ENCODE peak calls at places on chromosomes 3 and 15, in five cellular contexts. One of them, this sample, is unnamed.

GRCh38 chr3:136752327-136753111 is at the start of gene STAG1:
- DNase-seq in transverse colon: peak; percentile 99
- DNase-seq in sigmoid colon: peak; percentile 99
- DNase-seq in A549: peak; percentile 97
- DNase-seq in tibial nerve: peak; percentile 98
- DNase-seq in this sample: peak; percentile 100

GRCh38 chr3:173217127-173217526 is 76.1 kb upstream of the SPATA16 start:
- DNase-seq in transverse colon: no peak
- DNase-seq in sigmoid colon: no peak
- DNase-seq in A549: no peak
- DNase-seq in tibial nerve: no peak
- DNase-seq in this sample: no peak

GRCh38 chr15:36845270-36845669 is 255.1 kb downstream of the MEIS2 start:
- DNase-seq in transverse colon: no peak
- DNase-seq in sigmoid colon: no peak
- DNase-seq in A549: no peak
- DNase-seq in tibial nerve: no peak
- DNase-seq in this sample: no peak

GRCh38 chr3:194111336-194111735 is 24.6 kb upstream of the HES1 start:
- DNase-seq in transverse colon: no peak
- DNase-seq in sigmoid colon: no peak
- DNase-seq in A549: no peak
- DNase-seq in tibial nerve: no peak
- DNase-seq in this sample: no peak

GRCh38 chr15:72790302-72790955 is 6.9 kb upstream of the ADPGK start:
- DNase-seq in transverse colon: no peak
- DNase-seq in sigmoid colon: no peak
- DNase-seq in A549: no peak
- DNase-seq in tibial nerve: no peak
- DNase-seq in this sample: no peak

GRCh38 chr15:90594297-90594696 is 64.6 kb downstream of the CRTC3 start:
- DNase-seq in transverse colon: peak; percentile 92
- DNase-seq in sigmoid colon: peak; percentile 89
- DNase-seq in A549: peak; percentile 72
- DNase-seq in tibial nerve: peak; percentile 82
- DNase-seq in this sample: no peak

GRCh38 chr15:59741274-59741906 is 52.3 kb upstream of the BNIP2 start:
- DNase-seq in transverse colon: no peak
- DNase-seq in sigmoid colon: no peak
- DNase-seq in A549: peak; percentile 40
- DNase-seq in tibial nerve: no peak
- DNase-seq in this sample: no peak

GRCh38 chr3:172516318-172517214 is 6.7 kb downstream of the TNFSF10 start:
- DNase-seq in transverse colon: peak; percentile 75
- DNase-seq in sigmoid colon: peak; percentile 80
- DNase-seq in A549: peak; percentile 28
- DNase-seq in tibial nerve: peak; percentile 69
- DNase-seq in this sample: peak; percentile 43

GRCh38 chr3:132347095-132347494 is 29.9 kb downstream of the ACP3 start:
- DNase-seq in transverse colon: no peak
- DNase-seq in sigmoid colon: no peak
- DNase-seq in A549: peak; percentile 24
- DNase-seq in tibial nerve: no peak
- DNase-seq in this sample: no peak

GRCh38 chr3:127113571-127113891 is 79.4 kb upstream of the PRR23E start:
- DNase-seq in transverse colon: no peak
- DNase-seq in sigmoid colon: no peak
- DNase-seq in A549: no peak
- DNase-seq in tibial nerve: no peak
- DNase-seq in this sample: no peak

DNA sequence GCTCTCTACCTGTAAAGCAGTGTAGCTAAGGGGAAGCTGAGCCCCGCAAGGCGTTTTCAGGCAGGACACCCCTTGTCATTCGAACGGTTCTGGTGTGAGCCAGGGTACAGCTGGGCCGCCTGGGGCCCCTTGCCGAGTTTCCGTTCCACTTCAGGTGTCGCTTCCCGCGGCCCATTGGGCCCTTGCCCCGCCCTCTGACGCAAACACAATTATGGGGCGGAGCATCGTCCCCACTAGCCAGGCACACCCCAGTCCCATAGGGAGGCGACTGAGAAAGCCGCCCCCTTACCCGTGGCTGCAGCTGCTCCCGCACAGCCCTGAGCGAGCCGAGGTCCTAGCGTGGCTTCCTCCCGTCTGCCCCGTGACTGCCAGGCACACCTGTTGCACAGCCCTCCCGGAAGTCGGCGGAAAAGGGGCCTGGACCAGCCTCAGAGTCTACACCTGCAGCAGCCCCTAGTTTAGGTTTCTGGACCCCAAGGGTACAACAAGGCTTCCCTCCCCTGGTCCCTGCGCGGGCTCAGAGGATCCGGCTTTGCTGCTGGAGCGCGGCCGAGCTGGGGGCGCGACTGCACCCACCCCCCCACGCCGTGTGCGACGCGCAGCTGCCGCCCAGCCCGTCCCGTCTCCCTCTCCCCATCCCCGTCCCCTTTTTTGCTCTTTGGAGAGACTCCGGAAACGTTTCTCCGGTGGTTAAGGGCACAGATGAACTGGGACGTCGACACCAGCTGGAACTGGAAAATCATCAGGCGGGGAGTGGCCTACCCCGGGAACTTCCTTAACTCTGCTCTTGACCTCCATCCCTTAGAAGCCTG is at the start of gene PLSCR2:
- DNase-seq in transverse colon: peak; percentile 83
- DNase-seq in sigmoid colon: peak; percentile 85
- DNase-seq in A549: peak; percentile 78
- DNase-seq in tibial nerve: peak; percentile 43
- DNase-seq in this sample: peak; percentile 78
- H3K27ac ChIP-seq in transverse colon: peak within 1 kb of the TSS; percentile 83
- H3K27ac ChIP-seq in sigmoid colon: peak within 1 kb of the TSS; percentile 76
- H3K27ac ChIP-seq in A549: peak within 1 kb of the TSS; percentile 96
- H3K27ac ChIP-seq in tibial nerve: peak within 1 kb of the TSS; percentile 80
- H3K27ac ChIP-seq in this sample: peak within 1 kb of the TSS; percentile 71

GRCh38 chr3:128970741-128971048 is 23.2 kb downstream of the CFAP92 start:
- DNase-seq in transverse colon: no peak
- DNase-seq in sigmoid colon: no peak
- DNase-seq in A549: no peak
- DNase-seq in tibial nerve: no peak
- DNase-seq in this sample: no peak

GRCh38 chr3:128967748-128968147 is 26.1 kb downstream of the CFAP92 start:
- DNase-seq in transverse colon: no peak
- DNase-seq in sigmoid colon: no peak
- DNase-seq in A549: no peak
- DNase-seq in tibial nerve: no peak
- DNase-seq in this sample: no peak

GRCh38 chr3:128973988-128974564 is 19.8 kb downstream of the CFAP92 start:
- DNase-seq in transverse colon: no peak
- DNase-seq in sigmoid colon: no peak
- DNase-seq in A549: no peak
- DNase-seq in tibial nerve: no peak
- DNase-seq in this sample: no peak

GRCh38 chr3:128971421-128971820 is 22.5 kb downstream of the CFAP92 start:
- DNase-seq in transverse colon: peak; percentile 22
- DNase-seq in sigmoid colon: no peak
- DNase-seq in A549: no peak
- DNase-seq in tibial nerve: no peak
- DNase-seq in this sample: no peak

DNA sequence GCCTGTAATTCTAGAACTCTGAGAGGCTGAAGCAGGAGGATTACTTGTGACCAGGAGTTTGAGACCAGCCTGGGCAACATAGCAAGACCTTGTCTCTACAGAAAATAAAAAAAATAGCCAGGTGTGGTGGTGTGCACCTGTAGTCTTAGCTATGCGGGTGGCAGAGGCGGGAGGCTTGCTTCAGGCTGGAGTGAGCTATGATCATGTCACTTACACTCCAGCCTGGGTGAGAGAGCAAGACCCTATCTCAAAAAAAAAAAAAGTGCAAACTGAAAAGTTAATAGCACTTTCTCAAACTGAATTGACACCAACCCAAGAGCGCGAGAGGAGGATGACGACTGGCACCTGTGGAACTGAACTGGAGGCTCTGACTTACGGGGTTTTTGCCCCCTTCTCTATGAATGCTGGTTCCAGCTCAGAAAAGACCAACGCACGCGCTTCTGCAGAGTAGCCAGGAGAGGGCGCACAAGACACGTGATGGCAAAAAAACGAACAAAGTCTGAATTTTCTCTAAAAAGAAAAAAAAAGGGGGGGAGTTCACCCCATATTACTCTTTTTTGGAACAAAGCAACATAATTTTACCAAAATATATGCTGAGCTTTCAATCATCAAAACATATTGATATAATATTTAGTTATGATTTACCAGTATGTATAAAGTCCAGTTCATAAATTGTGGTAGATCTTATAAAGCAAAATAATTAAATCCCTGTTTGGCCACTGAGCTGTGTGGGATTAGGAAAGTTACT is 23.7 kb downstream of the CFAP92 start:
- DNase-seq in transverse colon: peak; percentile 35
- DNase-seq in sigmoid colon: no peak
- DNase-seq in A549: peak; percentile 37
- DNase-seq in tibial nerve: peak; percentile 50
- DNase-seq in this sample: peak; percentile 66
- TF ChIP-seq EP300 in transverse colon: no peak
- TF ChIP-seq EP300 in sigmoid colon: no peak
- TF ChIP-seq EP300 in A549: no peak
- TF ChIP-seq EP300 in tibial nerve: no peak
- TF ChIP-seq EP300 in this sample: no peak

GRCh38 chr15:39582286-39582976 is 1.6 kb downstream of the THBS1 start:
- DNase-seq in transverse colon: peak; percentile 57
- DNase-seq in sigmoid colon: peak; percentile 86
- DNase-seq in A549: no peak
- DNase-seq in tibial nerve: no peak
- DNase-seq in this sample: peak; percentile 54

GRCh38 chr15:39581501-39582285 is 814 bp downstream of the THBS1 start:
- DNase-seq in transverse colon: peak; percentile 82
- DNase-seq in sigmoid colon: peak; percentile 88
- DNase-seq in A549: peak; percentile 69
- DNase-seq in tibial nerve: peak; percentile 56
- DNase-seq in this sample: peak; percentile 68

GRCh38 chr15:39580117-39580629 is 706 bp upstream of the THBS1 start:
- DNase-seq in transverse colon: peak; percentile 95
- DNase-seq in sigmoid colon: peak; percentile 97
- DNase-seq in A549: peak; percentile 86
- DNase-seq in tibial nerve: peak; percentile 99
- DNase-seq in this sample: peak; percentile 98

GRCh38 chr15:39579487-39580116 is 1.3 kb upstream of the THBS1 start:
- DNase-seq in transverse colon: peak; percentile 49
- DNase-seq in sigmoid colon: peak; percentile 91
- DNase-seq in A549: peak; percentile 88
- DNase-seq in tibial nerve: peak; percentile 69
- DNase-seq in this sample: peak; percentile 73

GRCh38 chr15:39580630-39581500 is at the start of gene THBS1:
- DNase-seq in transverse colon: peak; percentile 92
- DNase-seq in sigmoid colon: peak; percentile 97
- DNase-seq in A549: peak; percentile 84
- DNase-seq in tibial nerve: peak; percentile 81
- DNase-seq in this sample: peak; percentile 93
- H3K4me3 ChIP-seq in transverse colon: peak within 1 kb of the TSS; percentile 57
- H3K4me3 ChIP-seq in sigmoid colon: peak within 1 kb of the TSS; percentile 67
- H3K4me3 ChIP-seq in A549: peak within 1 kb of the TSS; percentile 95
- H3K4me3 ChIP-seq in tibial nerve: peak within 1 kb of the TSS; percentile 69
- H3K4me3 ChIP-seq in this sample: peak within 1 kb of the TSS; percentile 92

DNA sequence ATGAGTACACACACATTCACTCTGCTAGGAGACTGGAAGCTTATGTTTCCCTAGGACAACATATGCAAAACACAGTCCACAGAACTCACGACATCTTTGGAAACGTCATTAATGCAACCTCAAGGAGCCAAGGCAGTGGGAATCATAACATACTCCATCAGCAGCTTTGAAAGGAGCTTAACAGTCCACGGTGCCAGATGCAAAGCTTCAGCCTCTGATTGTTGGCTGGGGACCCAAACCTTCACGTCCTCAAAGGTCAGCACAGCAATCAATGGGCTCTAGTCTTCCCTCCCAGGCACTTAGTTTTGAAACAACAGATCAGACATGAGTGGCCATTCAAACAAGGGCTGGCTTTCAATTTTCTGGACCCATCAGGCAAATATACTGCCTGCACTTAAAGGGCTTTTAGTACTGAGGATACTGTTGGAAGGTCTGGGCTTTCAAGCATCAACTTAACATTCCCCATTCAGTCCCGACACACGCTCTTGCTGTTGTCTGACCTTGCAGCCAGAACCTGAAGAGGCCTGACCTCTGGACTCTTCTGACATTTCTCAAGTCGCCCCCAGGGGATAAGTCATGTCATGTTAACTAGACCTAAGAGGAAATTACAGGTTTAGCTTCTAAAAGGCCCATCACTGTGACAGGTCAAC is 223.0 kb downstream of the PDZRN3 start:
- DNase-seq in transverse colon: peak; percentile 30
- DNase-seq in sigmoid colon: peak; percentile 86
- DNase-seq in A549: no peak
- DNase-seq in tibial nerve: no peak
- DNase-seq in this sample: peak; percentile 69
- H3K27ac ChIP-seq in transverse colon: peak overlapping the region; percentile 77
- H3K27ac ChIP-seq in sigmoid colon: peak overlapping the region; percentile 65
- H3K27ac ChIP-seq in A549: no peak overlapping the region
- H3K27ac ChIP-seq in tibial nerve: peak overlapping the region; percentile 52
- H3K27ac ChIP-seq in this sample: peak overlapping the region; percentile 49

GRCh38 chr3:48240711-48241491 is at the start of gene ZNF589:
- DNase-seq in transverse colon: peak; percentile 97
- DNase-seq in sigmoid colon: peak; percentile 97
- DNase-seq in A549: peak; percentile 94
- DNase-seq in tibial nerve: peak; percentile 82
- DNase-seq in this sample: peak; percentile 90
- TF ChIP-seq EP300 in transverse colon: no peak
- TF ChIP-seq EP300 in sigmoid colon: no peak
- TF ChIP-seq EP300 in A549: no peak
- TF ChIP-seq EP300 in tibial nerve: peak; percentile 94
- TF ChIP-seq EP300 in this sample: no peak

DNA sequence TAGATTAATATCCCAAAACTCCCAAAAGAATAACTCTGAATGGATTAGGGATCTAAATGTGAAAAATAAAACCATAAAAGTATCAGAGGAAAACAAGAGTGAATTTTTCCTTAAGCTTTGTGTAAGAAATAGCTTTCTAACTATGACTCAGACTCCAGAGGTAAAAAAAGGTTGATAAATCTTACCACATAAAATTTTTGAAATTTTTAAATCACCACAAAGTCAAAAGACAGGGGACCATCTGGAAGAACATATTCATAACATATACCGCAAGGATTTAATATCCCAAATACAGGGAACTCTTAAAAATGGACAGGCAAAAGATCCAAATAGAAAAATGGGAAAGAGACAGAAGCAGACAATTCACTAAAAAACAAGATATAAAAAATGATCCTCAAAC is 145.0 kb downstream of the ARNT2 start:
- DNase-seq in transverse colon: no peak
- DNase-seq in sigmoid colon: no peak
- DNase-seq in A549: no peak
- DNase-seq in tibial nerve: no peak
- DNase-seq in this sample: no peak
- H3K4me3 ChIP-seq in transverse colon: no peak overlapping the region
- H3K4me3 ChIP-seq in sigmoid colon: no peak overlapping the region
- H3K4me3 ChIP-seq in A549: no peak overlapping the region
- H3K4me3 ChIP-seq in tibial nerve: no peak overlapping the region
- H3K4me3 ChIP-seq in this sample: no peak overlapping the region

GRCh38 chr3:117637666-117638065 is 928.1 kb downstream of the TUSC7 start:
- DNase-seq in transverse colon: no peak
- DNase-seq in sigmoid colon: no peak
- DNase-seq in A549: no peak
- DNase-seq in tibial nerve: no peak
- DNase-seq in this sample: no peak
- H3K27ac ChIP-seq in transverse colon: no peak overlapping the region
- H3K27ac ChIP-seq in sigmoid colon: no peak overlapping the region
- H3K27ac ChIP-seq in A549: no peak overlapping the region
- H3K27ac ChIP-seq in tibial nerve: no peak overlapping the region
- H3K27ac ChIP-seq in this sample: no peak overlapping the region

This sample was measured in ovary.